ENCODE peak calls at places on chromosomes 4 and X, in five cellular contexts. One of them, this sample, is unnamed.
A peak's percentile ranks its signal among the peaks of the same experiment; 100 is the strongest.

GRCh38 chr4:85372986-85373385 is 102.0 kb upstream of the ARHGAP24 start:
- DNase-seq in suprapubic skin: no peak
- DNase-seq in H9: no peak
- DNase-seq in BE2C: no peak
- DNase-seq in uterus: no peak
- DNase-seq in this sample: no peak

GRCh38 chr4:169272265-169272886 is 1.6 kb upstream of the SH3RF1 start:
- DNase-seq in BE2C: no peak
- DNase-seq in uterus: no peak
- DNase-seq in H9: no peak
- DNase-seq in suprapubic skin: no peak
- DNase-seq in this sample: no peak

GRCh38 chrX:111164728-111165127 is 68.7 kb downstream of the PAK3 start:
- DNase-seq in BE2C: peak; percentile 7
- DNase-seq in uterus: no peak
- DNase-seq in H9: no peak
- DNase-seq in suprapubic skin: no peak
- DNase-seq in this sample: no peak

GRCh38 chr4:158599150-158599549 is 72.5 kb downstream of the C4orf46 start:
- DNase-seq in H9: no peak
- DNase-seq in suprapubic skin: no peak
- DNase-seq in uterus: no peak
- DNase-seq in BE2C: no peak
- DNase-seq in this sample: no peak

GRCh38 chr4:81471361-81472248 is at the start of gene RASGEF1B:
- DNase-seq in suprapubic skin: peak; percentile 91
- DNase-seq in uterus: peak; percentile 79
- DNase-seq in BE2C: peak; percentile 85
- DNase-seq in H9: peak; percentile 75
- DNase-seq in this sample: peak; percentile 69

GRCh38 chrX:5998901-5999300 is 229.8 kb downstream of the NLGN4X start:
- DNase-seq in suprapubic skin: no peak
- DNase-seq in BE2C: no peak
- DNase-seq in uterus: no peak
- DNase-seq in H9: no peak
- DNase-seq in this sample: no peak

GRCh38 chrX:22081475-22082092 is 49.5 kb downstream of the PHEX start:
- DNase-seq in BE2C: peak; percentile 72
- DNase-seq in suprapubic skin: no peak
- DNase-seq in H9: peak; percentile 50
- DNase-seq in uterus: peak; percentile 54
- DNase-seq in this sample: peak; percentile 21

GRCh38 chrX:110157444-110157843 is 154.5 kb downstream of the TMEM164 start:
- DNase-seq in BE2C: no peak
- DNase-seq in uterus: no peak
- DNase-seq in suprapubic skin: no peak
- DNase-seq in H9: no peak
- DNase-seq in this sample: no peak

GRCh38 chrX:109782994-109783711 is 50.1 kb upstream of the ACSL4 start:
- DNase-seq in BE2C: no peak
- DNase-seq in uterus: no peak
- DNase-seq in suprapubic skin: no peak
- DNase-seq in H9: no peak
- DNase-seq in this sample: no peak

GRCh38 chr4:173526034-173526482 is 4.0 kb downstream of the HAND2 start:
- DNase-seq in H9: no peak
- DNase-seq in BE2C: no peak
- DNase-seq in uterus: no peak
- DNase-seq in suprapubic skin: no peak
- DNase-seq in this sample: no peak

GRCh38 chr4:31088600-31089230 is 368.5 kb downstream of the PCDH7 start:
- DNase-seq in uterus: no peak
- DNase-seq in suprapubic skin: no peak
- DNase-seq in H9: no peak
- DNase-seq in BE2C: no peak
- DNase-seq in this sample: no peak

DNA sequence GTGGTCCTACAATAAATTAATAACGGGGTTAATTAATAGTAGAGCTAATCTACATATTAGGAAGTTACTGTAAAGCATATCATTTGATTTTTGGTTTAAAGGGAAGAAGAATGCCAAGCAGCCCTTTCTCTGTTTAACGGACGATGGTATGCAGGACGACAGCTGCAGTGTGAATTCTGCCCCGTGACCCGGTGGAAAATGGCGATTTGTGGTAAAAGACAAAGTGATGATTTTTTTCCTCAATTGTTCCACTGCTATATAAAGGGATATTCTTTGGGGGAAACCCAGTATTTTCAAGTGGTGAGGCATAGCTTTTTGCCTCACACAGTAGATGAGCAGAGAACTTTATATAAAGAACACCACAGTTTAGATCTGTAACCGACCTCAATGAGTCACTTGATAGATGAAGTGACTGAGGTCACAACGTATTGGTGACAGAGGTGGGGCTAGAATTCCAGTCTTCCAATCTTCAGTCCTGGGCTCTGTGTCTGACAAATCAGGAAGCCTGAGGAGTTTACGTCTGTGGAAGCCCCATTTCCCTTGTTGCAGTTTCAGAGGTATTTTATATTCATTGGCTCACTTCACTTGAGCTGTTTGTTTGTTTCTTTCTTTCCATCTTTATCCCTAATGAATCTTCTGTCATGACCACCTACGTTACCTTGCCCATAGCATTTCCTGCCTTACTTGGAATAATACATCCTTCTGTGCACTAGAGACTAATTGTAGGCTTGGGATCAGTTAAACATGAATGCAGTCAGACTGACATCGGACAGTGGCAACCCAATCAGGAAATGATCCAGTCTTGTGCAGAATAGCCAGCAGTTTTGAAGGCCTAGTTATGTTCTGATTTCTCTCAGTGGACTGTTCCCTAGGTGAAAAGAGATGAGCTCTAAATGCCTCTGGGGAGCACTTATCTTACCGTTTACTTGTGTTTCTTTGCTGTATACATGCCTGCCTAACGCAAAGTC is 30.1 kb downstream of the ZRSR2 start:
- DNase-seq in BE2C: no peak
- DNase-seq in suprapubic skin: no peak
- DNase-seq in H9: no peak
- DNase-seq in uterus: no peak
- DNase-seq in this sample: no peak
- TF ChIP-seq CTCF in BE2C: no peak
- TF ChIP-seq CTCF in suprapubic skin: no peak
- TF ChIP-seq CTCF in H9: no peak
- TF ChIP-seq CTCF in uterus: no peak
- TF ChIP-seq CTCF in this sample: no peak

DNA sequence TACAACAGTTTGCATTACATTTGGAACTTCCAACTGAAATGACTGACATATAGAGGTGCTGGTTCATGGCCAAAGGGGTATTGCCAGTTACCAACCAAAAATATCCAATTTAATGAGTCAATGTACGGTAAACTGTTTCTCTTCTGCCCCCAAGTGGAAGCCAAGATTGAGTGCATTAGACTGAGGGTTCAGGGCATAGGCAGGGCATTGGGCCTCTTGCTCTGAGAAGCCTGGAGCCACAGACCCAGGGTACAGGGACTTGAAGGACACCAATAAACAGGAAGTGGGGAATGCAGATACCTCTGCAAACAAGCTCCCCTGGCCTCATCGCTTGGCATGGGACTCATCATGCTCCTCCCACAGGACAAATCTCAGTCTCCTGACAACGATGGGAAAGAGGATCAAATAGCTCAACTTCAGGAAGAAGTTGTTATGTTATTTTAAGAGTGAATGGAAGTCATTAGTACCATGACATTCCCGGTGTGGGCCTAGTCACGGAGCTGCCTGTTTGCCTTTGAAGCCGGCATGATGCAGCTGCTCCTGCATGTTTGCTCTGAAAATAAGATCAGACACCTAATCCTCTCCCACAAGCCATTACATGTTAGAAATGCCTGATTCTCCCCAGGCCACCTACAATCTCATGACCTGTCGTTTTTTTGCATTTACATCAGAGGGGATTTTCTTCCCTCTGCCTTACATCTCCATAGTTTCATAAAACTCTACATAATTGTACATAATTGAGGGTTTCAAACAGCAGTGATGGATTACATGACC is 224.2 kb downstream of the RCHY1 start:
- DNase-seq in suprapubic skin: no peak
- DNase-seq in BE2C: no peak
- DNase-seq in uterus: no peak
- DNase-seq in H9: peak; percentile 80
- DNase-seq in this sample: no peak
- TF ChIP-seq CTCF in suprapubic skin: no peak
- TF ChIP-seq CTCF in BE2C: peak; percentile 29
- TF ChIP-seq CTCF in uterus: peak; percentile 29
- TF ChIP-seq CTCF in H9: peak; percentile 72
- TF ChIP-seq CTCF in this sample: peak; percentile 51

GRCh38 chrX:57083143-57083542 is 38.2 kb downstream of the SPIN2B start:
- DNase-seq in suprapubic skin: no peak
- DNase-seq in BE2C: peak; percentile 10
- DNase-seq in uterus: no peak
- DNase-seq in H9: peak; percentile 32
- DNase-seq in this sample: no peak
- TF ChIP-seq CTCF in suprapubic skin: no peak
- TF ChIP-seq CTCF in BE2C: peak; percentile 13
- TF ChIP-seq CTCF in uterus: no peak
- TF ChIP-seq CTCF in H9: peak; percentile 48
- TF ChIP-seq CTCF in this sample: no peak

GRCh38 chrX:13899607-13900006 is 82.7 kb upstream of the GPM6B start:
- DNase-seq in H9: no peak
- DNase-seq in suprapubic skin: no peak
- DNase-seq in uterus: peak; percentile 31
- DNase-seq in BE2C: peak; percentile 10
- DNase-seq in this sample: no peak

GRCh38 chrX:13897571-13897970 is 80.7 kb upstream of the GPM6B start:
- DNase-seq in uterus: no peak
- DNase-seq in H9: no peak
- DNase-seq in suprapubic skin: no peak
- DNase-seq in BE2C: no peak
- DNase-seq in this sample: no peak

GRCh38 chrX:13900351-13900750 is 83.5 kb upstream of the GPM6B start:
- DNase-seq in uterus: no peak
- DNase-seq in BE2C: no peak
- DNase-seq in H9: no peak
- DNase-seq in suprapubic skin: no peak
- DNase-seq in this sample: no peak

GRCh38 chrX:13898603-13899002 is 81.7 kb upstream of the GPM6B start:
- DNase-seq in BE2C: no peak
- DNase-seq in suprapubic skin: no peak
- DNase-seq in H9: no peak
- DNase-seq in uterus: no peak
- DNase-seq in this sample: no peak

GRCh38 chrX:13898084-13898483 is 81.2 kb upstream of the GPM6B start:
- DNase-seq in suprapubic skin: no peak
- DNase-seq in BE2C: peak; percentile 61
- DNase-seq in uterus: peak; percentile 26
- DNase-seq in H9: no peak
- DNase-seq in this sample: no peak
- TF ChIP-seq CTCF in suprapubic skin: no peak
- TF ChIP-seq CTCF in BE2C: peak; percentile 66
- TF ChIP-seq CTCF in uterus: no peak
- TF ChIP-seq CTCF in H9: peak; percentile 53
- TF ChIP-seq CTCF in this sample: no peak

DNA sequence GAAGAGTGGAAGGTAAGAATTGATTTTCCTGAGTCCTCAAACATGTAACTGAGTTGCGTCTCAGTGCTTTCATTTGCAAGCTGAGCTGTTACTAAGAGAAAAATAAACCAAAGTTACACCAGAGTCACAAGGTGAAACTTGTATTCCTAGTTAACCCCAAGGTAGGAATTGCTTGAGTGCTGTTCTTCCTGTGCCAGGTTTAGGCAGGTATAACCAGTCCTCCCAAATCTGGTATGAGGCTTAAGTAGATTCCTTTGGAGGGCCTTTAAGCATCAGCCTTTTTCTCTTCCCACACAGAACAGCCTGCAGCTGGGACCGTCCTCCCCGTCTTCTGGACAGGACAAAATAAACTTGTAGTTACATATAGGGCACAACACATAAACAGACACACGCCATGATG is 2.3 kb upstream of the BTC start:
- DNase-seq in H9: no peak
- DNase-seq in uterus: no peak
- DNase-seq in suprapubic skin: no peak
- DNase-seq in BE2C: no peak
- DNase-seq in this sample: no peak
- TF ChIP-seq CTCF in H9: no peak
- TF ChIP-seq CTCF in uterus: no peak
- TF ChIP-seq CTCF in suprapubic skin: no peak
- TF ChIP-seq CTCF in BE2C: no peak
- TF ChIP-seq CTCF in this sample: no peak

DNA sequence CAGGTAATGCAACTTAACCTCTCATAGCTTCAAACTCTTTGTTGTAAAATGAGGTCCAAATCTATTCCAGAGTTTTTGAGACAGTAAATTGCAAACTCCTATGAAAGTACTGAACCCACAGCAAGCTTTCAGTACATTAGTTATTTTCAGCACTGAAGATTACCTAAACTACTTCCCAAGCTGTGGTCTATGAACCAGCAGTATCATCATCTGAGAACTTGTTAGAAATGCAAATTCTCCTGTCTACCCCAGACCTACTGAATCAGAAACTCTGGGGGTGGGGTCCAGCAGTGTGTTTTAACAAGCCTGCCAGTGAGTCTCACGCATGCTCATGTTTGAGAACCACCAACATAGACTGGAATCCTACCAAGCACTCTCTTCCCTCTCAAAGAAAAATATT is 5.7 kb upstream of the CASP6 start:
- DNase-seq in suprapubic skin: no peak
- DNase-seq in H9: no peak
- DNase-seq in BE2C: no peak
- DNase-seq in uterus: no peak
- DNase-seq in this sample: no peak
- TF ChIP-seq CTCF in suprapubic skin: no peak
- TF ChIP-seq CTCF in H9: no peak
- TF ChIP-seq CTCF in BE2C: no peak
- TF ChIP-seq CTCF in uterus: no peak
- TF ChIP-seq CTCF in this sample: no peak

DNA sequence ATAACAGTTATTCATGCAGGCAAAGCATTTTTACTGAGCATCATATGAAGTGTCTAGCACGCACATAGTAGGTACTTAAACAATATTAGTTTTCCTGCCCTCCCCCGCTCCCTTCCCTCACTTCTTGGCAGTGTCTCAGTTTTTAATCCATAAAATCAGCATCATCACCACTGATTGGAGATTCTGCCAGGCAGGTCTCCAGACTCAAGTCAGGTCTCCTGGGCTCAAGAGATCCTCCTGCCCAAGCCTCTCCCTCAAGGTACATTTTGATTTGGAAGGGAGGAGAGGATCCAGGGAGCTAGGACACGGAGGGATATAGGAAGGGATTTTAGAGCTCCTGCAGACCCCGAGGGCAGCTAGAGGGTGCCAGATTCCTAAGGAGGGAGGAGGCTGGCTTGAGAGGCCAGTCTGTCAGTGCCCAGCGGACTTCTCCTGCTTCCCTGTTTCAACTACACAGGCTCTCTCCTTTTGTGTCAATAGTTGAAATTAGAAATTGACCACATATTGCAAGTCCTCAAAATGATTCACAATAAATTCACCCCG is 4.4 kb upstream of the FAT1 start:
- DNase-seq in BE2C: no peak
- DNase-seq in suprapubic skin: no peak
- DNase-seq in uterus: no peak
- DNase-seq in H9: peak; percentile 62
- DNase-seq in this sample: no peak
- TF ChIP-seq CTCF in BE2C: no peak
- TF ChIP-seq CTCF in suprapubic skin: no peak
- TF ChIP-seq CTCF in uterus: no peak
- TF ChIP-seq CTCF in H9: peak; percentile 16
- TF ChIP-seq CTCF in this sample: peak; percentile 6

This sample was measured in progenitor cell of endocrine pancreas.